ENCODE peak calls at places on chromosomes 3 and 15, in five cellular contexts. B is neural crest cell; U is suprapubic skin; A is K562; S is CD8-positive, alpha-beta T cell. J is an unnamed sample.

GRCh38 chr3:123158899-123159390 is 42.8 kb upstream of the SEC22A start:
- DNase-seq in S (no peak), U (no peak), B (no peak), A (no peak), J (no peak)

GRCh38 chr3:3288288-3288687 is 108.8 kb upstream of the CRBN start:
- DNase-seq in A (no peak), S (no peak), U (no peak), B (no peak), J (no peak)

GRCh38 chr3:48662140-48662752 is 440 bp downstream of the CELSR3 start:
- DNase-seq in U (no peak), A (no peak), S (no peak), B (peak), J (no peak)

GRCh38 chr3:56987238-56987932 is 73.1 kb upstream of the SPATA12 start:
- DNase-seq in S (no peak), A (no peak), U (no peak), B (no peak), J (peak)

GRCh38 chr3:109923431-109923830 is 586.1 kb upstream of the DPPA4 start:
- DNase-seq in A (no peak), S (no peak), B (no peak), U (no peak), J (no peak)

GRCh38 chr3:17645074-17645698 is 97.2 kb downstream of the TBC1D5 start:
- DNase-seq in U (no peak), S (no peak), B (peak), A (peak), J (no peak)

GRCh38 chr3:141945726-141946125 is 69.3 kb downstream of the ATP1B3 start:
- DNase-seq in U (no peak), S (no peak), B (no peak), A (no peak), J (no peak)

GRCh38 chr3:57985977-57986246 is 22.3 kb upstream of the FLNB start:
- DNase-seq in U (no peak), A (no peak), B (no peak), S (no peak), J (no peak)

GRCh38 chr3:89256882-89257281 is 149.5 kb downstream of the EPHA3 start:
- DNase-seq in A (no peak), S (no peak), B (no peak), U (no peak), J (no peak)

GRCh38 chr3:119747355-119747754 is 34.5 kb upstream of the NR1I2 start:
- DNase-seq in B (no peak), A (no peak), U (no peak), S (no peak), J (no peak)

GRCh38 chr15:39079296-39079834 is 501.5 kb upstream of the THBS1 start:
- DNase-seq in S (no peak), A (no peak), U (no peak), B (no peak), J (no peak)

GRCh38 chr3:28053759-28054158 is 187.7 kb upstream of the CMC1 start:
- DNase-seq in U (no peak), B (no peak), A (no peak), S (no peak), J (no peak)

GRCh38 chr15:48358229-48358641 is 27.0 kb downstream of the DUT start:
- DNase-seq in S (no peak), A (no peak), B (no peak), U (no peak), J (peak)

GRCh38 chr3:159765025-159765859 is 223.4 kb upstream of the IL12A start:
- DNase-seq in S (no peak), B (peak), U (peak), A (no peak), J (peak)

GRCh38 chr3:86991482-86991815 is 500 bp upstream of the VGLL3 start:
- DNase-seq in U (no peak), S (no peak), B (no peak), A (no peak), J (no peak)

GRCh38 chr3:30439451-30440053 is 166.8 kb upstream of the TGFBR2 start:
- DNase-seq in S (no peak), U (no peak), B (no peak), A (no peak), J (no peak)

GRCh38 chr15:74209997-74210573 is 7.5 kb upstream of the STRA6 start:
- DNase-seq in B (no peak), U (no peak), S (no peak), A (no peak), J (no peak)

GRCh38 chr3:159775372-159775961 is 213.2 kb upstream of the IL12A start:
- DNase-seq in S (no peak), B (no peak), A (no peak), U (no peak), J (no peak)

GRCh38 chr3:132543016-132543739 is 53.9 kb upstream of the ACKR4 start:
- DNase-seq in U (no peak), B (no peak), A (no peak), S (no peak), J (no peak)

GRCh38 chr3:46544771-46545503 is 21.2 kb downstream of the LRRC2 start:
- DNase-seq in B (no peak), U (no peak), S (no peak), A (no peak), J (no peak)

GRCh38 chr3:149009732-149010131 is 18.4 kb downstream of the GYG1 start:
- DNase-seq in B (no peak), S (peak), A (no peak), U (no peak), J (no peak)

GRCh38 chr3:178005961-178006360 is 530.3 kb upstream of the KCNMB2 start:
- DNase-seq in A (no peak), B (no peak), S (no peak), U (no peak), J (no peak)

GRCh38 chr15:98541519-98541918 is 106.8 kb upstream of the IGF1R start:
- DNase-seq in S (no peak), A (no peak), B (no peak), U (peak), J (no peak)

GRCh38 chr3:149042766-149043386 is 43.5 kb downstream of the HLTF start:
- DNase-seq in A (no peak), S (no peak), B (no peak), U (no peak), J (peak)

GRCh38 chr3:32140943-32141342 is 34.5 kb downstream of the GPD1L start:
- DNase-seq in A (peak), S (no peak), U (no peak), B (no peak), J (no peak)

GRCh38 chr3:32334675-32335074 is 57.0 kb upstream of the CMTM7 start:
- DNase-seq in B (no peak), A (no peak), S (peak), U (no peak), J (peak)

GRCh38 chr15:70348581-70349344 is 251.0 kb upstream of the TLE3 start:
- DNase-seq in S (no peak), A (no peak), U (peak), B (no peak), J (no peak)

GRCh38 chr3:69791919-69792399 is 52.7 kb downstream of the MITF start:
- DNase-seq in U (no peak), S (no peak), A (peak), B (no peak), J (no peak)

GRCh38 chr15:56929389-56929788 is 10.9 kb downstream of the TCF12 start:
- DNase-seq in A (peak), S (no peak), U (no peak), B (no peak), J (no peak)

GRCh38 chr15:75884041-75884440 is 19.6 kb upstream of the FBXO22 start:
- DNase-seq in B (no peak), A (no peak), U (no peak), S (no peak), J (no peak)

GRCh38 chr3:11558461-11558903 is 85.2 kb downstream of the VGLL4 start:
- DNase-seq in S (no peak), A (no peak), U (peak), B (no peak), J (no peak)

GRCh38 chr3:10448544-10448943 is 56.8 kb downstream of the ATP2B2 start:
- DNase-seq in S (no peak), U (no peak), A (no peak), B (no peak), J (no peak)

GRCh38 chr3:130645261-130645660 is 101.4 kb downstream of the PIK3R4 start:
- DNase-seq in S (no peak), B (no peak), A (no peak), U (no peak), J (no peak)

GRCh38 chr3:183817639-183818038 is 7.7 kb downstream of the MAP6D1 start:
- DNase-seq in U (no peak), A (no peak), S (no peak), B (no peak), J (no peak)

GRCh38 chr3:140715035-140715434 is 37.2 kb downstream of the TRIM42 start:
- DNase-seq in A (no peak), B (no peak), S (no peak), U (no peak), J (no peak)

GRCh38 chr3:143412084-143412483 is 292.5 kb downstream of the CHST2 start:
- DNase-seq in U (no peak), S (no peak), A (no peak), B (no peak), J (no peak)

GRCh38 chr3:31230425-31230824 is 302.3 kb upstream of the STT3B start:
- DNase-seq in A (no peak), U (no peak), B (no peak), S (no peak), J (no peak)

GRCh38 chr3:188383763-188384162 is 229.8 kb downstream of the LPP start:
- DNase-seq in B (no peak), S (no peak), A (no peak), U (no peak), J (no peak)

GRCh38 chr15:32952901-32953889 is 235.4 kb downstream of the GREM1 start:
- DNase-seq in A (no peak), U (no peak), S (peak), B (no peak), J (no peak)

GRCh38 chr15:77739591-77740378 is 107.1 kb upstream of the LINGO1 start:
- DNase-seq in B (no peak), A (no peak), U (no peak), S (no peak), J (no peak)

DNA sequence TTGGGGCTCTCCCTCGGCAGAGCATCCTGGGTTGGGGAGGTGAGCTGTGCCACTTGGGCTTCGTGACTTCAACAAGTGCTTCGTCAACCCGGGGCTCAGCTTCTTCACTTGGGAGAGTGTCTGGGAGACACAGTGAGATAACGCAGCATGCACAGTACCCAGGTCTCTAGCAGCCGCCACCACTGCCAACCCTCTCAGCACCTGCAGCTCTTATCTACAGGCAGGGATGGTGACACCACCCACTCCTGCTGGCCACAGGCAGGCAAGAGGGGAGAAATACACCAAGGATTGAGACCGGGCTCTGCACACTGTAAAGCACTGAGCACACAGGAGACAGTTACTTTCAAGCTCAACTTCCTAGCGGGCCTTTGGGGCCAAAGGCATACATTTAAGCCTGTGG is 11.5 kb downstream of the TKT start:
- DNase-seq in A (no peak), U (no peak), S (no peak), B (no peak), J (no peak)
- TF ChIP-seq CTCF in A (no peak), U (no peak), S (no peak), B (no peak), J (no peak)

GRCh38 chr3:173096994-173097785 is 43.8 kb downstream of the SPATA16 start:
- DNase-seq in B (no peak), A (no peak), U (no peak), S (no peak), J (no peak)
- TF ChIP-seq CTCF in B (no peak), A (no peak), U (no peak), S (no peak), J (no peak)

GRCh38 chr3:124691599-124691998 is 38.7 kb upstream of the UMPS start:
- DNase-seq in U (no peak), S (no peak), A (no peak), B (no peak), J (no peak)
- TF ChIP-seq CTCF in U (no peak), S (no peak), A (no peak), B (no peak), J (no peak)

GRCh38 chr3:193194417-193194816 is 46.6 kb upstream of the PLAAT1 start:
- DNase-seq in S (no peak), A (no peak), U (no peak), B (no peak), J (no peak)
- TF ChIP-seq CTCF in S (no peak), A (no peak), U (no peak), B (no peak), J (no peak)

DNA sequence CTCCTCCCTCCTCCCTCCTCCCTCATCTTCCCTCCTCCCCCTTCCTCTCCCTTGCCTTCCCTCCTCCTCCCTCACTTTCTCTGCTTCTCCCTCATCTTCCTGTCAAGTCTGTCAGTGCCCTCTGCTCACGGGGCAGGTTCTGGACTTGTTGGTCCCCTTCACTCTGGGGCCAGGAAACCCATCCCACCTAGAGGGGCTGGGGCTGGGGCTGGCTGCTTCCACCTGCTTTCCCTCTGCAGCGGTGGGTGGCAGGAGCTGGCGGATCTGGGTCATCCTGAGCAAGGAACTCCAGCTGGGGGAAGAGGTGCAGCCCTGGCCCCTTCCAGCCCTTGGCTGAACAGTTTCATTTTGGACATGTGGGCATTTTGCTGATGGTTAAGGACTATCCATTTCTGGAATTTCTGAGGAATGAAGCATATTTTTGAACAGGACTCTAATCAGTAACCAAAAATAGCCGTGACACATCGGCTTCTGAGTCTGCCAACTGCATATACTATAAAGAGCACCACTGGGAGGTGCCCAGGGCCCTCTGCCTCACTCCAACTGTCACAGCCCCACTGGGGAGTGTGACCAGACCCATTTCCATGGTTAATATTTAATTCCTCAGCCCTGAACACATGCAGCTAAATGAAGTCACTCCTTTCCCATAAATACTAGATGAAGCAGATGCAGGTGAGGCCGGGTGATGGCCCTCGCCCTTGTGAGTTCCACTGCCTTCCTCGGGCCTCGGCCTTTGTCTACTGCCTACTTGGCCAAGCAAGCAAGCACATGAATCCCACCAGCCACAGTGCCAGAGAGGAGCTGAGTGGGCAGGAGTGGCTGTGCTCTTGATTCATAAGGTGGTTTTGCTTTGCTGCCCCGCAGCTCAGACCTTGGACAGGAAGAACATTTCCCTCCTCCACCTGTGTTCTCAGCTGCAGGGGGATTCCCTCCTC is 39.8 kb downstream of the CHDH start:
- DNase-seq in U (no peak), A (no peak), B (no peak), S (no peak), J (peak)
- TF ChIP-seq CTCF in U (no peak), A (no peak), B (no peak), S (no peak), J (no peak)

DNA sequence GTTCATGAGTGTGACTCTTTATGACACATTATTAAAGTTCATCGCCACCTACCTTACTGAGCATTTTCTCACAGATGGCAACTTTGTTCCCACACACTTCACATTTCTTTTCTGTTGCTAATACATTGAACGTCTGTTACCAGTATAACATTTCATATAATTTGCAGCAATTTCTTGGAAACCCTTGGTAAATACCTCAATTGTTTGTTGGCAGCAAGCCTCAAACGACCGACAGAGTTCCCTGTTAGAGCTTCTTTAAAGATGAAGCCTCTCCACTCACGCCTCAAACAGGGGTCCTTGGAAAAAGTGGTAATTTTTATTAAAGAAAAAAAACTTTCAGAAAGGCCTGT is 3.2 kb upstream of the CHSY1 start:
- DNase-seq in B (no peak), U (no peak), S (no peak), A (no peak), J (no peak)
- TF ChIP-seq CTCF in B (no peak), U (no peak), S (no peak), A (no peak), J (no peak)

DNA sequence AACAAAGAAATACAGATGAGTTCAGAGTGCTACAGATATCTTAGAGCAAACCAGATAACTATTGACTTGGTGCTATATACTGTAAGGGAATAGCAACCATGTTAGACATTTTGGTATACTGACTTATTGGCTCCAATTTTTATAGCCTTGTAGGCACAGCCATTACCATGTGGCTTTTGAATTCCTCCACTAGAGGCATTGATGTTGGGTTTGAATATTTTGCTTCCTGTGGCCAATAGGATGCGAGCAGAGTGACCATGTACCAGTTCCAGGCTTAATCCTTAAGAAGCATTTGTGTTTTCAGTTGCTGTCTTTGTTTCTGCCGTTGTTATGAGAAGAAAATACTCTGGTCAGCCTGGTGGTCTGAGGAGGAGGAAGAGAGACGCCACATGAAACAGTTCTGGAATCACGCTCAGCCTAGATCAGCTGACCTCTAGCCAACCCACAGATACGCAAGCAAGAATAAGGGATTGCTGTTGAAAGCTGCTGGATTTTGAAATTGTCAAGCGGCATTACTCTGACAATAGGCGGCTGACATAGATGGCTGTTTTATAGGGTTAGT is 109.4 kb upstream of the TNIK start:
- DNase-seq in B (no peak), S (no peak), U (no peak), A (peak), J (no peak)
- TF ChIP-seq CTCF in B (peak), S (no peak), U (no peak), A (peak), J (no peak)

GRCh38 chr3:59412506-59412905 is 362.7 kb upstream of the CFAP20DC start:
- DNase-seq in S (no peak), A (no peak), U (no peak), B (no peak), J (no peak)
- TF ChIP-seq CTCF in S (no peak), A (no peak), U (no peak), B (no peak), J (no peak)

J was measured in GM10248.